ENCODE peak calls at places on chromosomes 16 and 17, in five cellular contexts. X, V, R, C and U are unnamed samples.

GRCh38 chr17:45700171-45701090 is 83.7 kb upstream of the CRHR1 start:
- DNase-seq in X (no peak), V (no peak), R (no peak), C (no peak), U (no peak)

GRCh38 chr16:81035975-81036750 is 521 bp downstream of the ATMIN start:
- DNase-seq in X (no peak), V (no peak), R (peak), C (peak), U (peak)

GRCh38 chr16:11833951-11834695 is 17.2 kb downstream of the RSL1D1 start:
- DNase-seq in X (no peak), V (no peak), R (no peak), C (no peak), U (no peak)

GRCh38 chr16:88377961-88378360 is 4.8 kb upstream of the ZNF469 start:
- DNase-seq in X (no peak), V (no peak), R (no peak), C (no peak), U (no peak)

GRCh38 chr17:13702266-13702665 is 100.5 kb upstream of the HS3ST3A1 start:
- DNase-seq in X (no peak), V (no peak), R (no peak), C (no peak), U (no peak)

GRCh38 chr16:74449470-74449869 is 28.2 kb upstream of the CLEC18B start:
- DNase-seq in X (no peak), V (no peak), R (no peak), C (no peak), U (no peak)

GRCh38 chr17:49742256-49742655 is 21.7 kb downstream of the FAM117A start:
- DNase-seq in X (no peak), V (no peak), R (peak), C (no peak), U (no peak)

GRCh38 chr16:82612263-82612662 is 14.5 kb upstream of the CDH13 start:
- DNase-seq in X (no peak), V (no peak), R (no peak), C (no peak), U (no peak)

GRCh38 chr17:76268015-76268749 is 3.0 kb downstream of the UBALD2 start:
- DNase-seq in X (peak), V (peak), R (peak), C (peak), U (peak)

GRCh38 chr17:80475949-80476876 is at the start of gene NPTX1:
- DNase-seq in X (no peak), V (no peak), R (peak), C (peak), U (no peak)

GRCh38 chr16:75113046-75113491 is 3.5 kb downstream of the LDHD start:
- DNase-seq in X (no peak), V (no peak), R (no peak), C (peak), U (peak)

GRCh38 chr17:67280279-67280678 is 35.3 kb upstream of the HELZ start:
- DNase-seq in X (no peak), V (no peak), R (no peak), C (no peak), U (no peak)

GRCh38 chr17:72008236-72008874 is 112.5 kb upstream of the SOX9 start:
- DNase-seq in X (no peak), V (no peak), R (no peak), C (no peak), U (no peak)

GRCh38 chr16:87411375-87412271 is 19.5 kb downstream of the MAP1LC3B start:
- DNase-seq in X (no peak), V (no peak), R (no peak), C (no peak), U (no peak)

GRCh38 chr16:11446566-11447119 is 101.4 kb downstream of the RMI2 start:
- DNase-seq in X (no peak), V (no peak), R (no peak), C (no peak), U (no peak)

GRCh38 chr17:82255573-82255972 is 17.9 kb downstream of the CSNK1D start:
- DNase-seq in X (no peak), V (no peak), R (no peak), C (no peak), U (no peak)

GRCh38 chr17:65027305-65027704 is 29.2 kb downstream of the GNA13 start:
- DNase-seq in X (peak), V (no peak), R (peak), C (peak), U (peak)

GRCh38 chr17:82489851-82490511 is 29.6 kb upstream of the FOXK2 start:
- DNase-seq in X (no peak), V (no peak), R (no peak), C (peak), U (no peak)

GRCh38 chr16:69311533-69312388 is 611 bp downstream of the VPS4A start:
- DNase-seq in X (peak), V (no peak), R (peak), C (peak), U (peak)

GRCh38 chr16:73369841-73370240 is 321.9 kb upstream of the ZFHX3 start:
- DNase-seq in X (no peak), V (no peak), R (no peak), C (no peak), U (no peak)

GRCh38 chr17:75572713-75573539 is 14.7 kb upstream of the MYO15B start:
- DNase-seq in X (peak), V (no peak), R (no peak), C (no peak), U (no peak)

GRCh38 chr16:55981557-55981956 is 106.4 kb upstream of the CES5A start:
- DNase-seq in X (no peak), V (no peak), R (no peak), C (no peak), U (no peak)

GRCh38 chr17:44137891-44138709 is 3.6 kb upstream of the HROB start:
- DNase-seq in X (no peak), V (peak), R (peak), C (peak), U (no peak)

GRCh38 chr16:85557083-85557975 is 55.8 kb upstream of the GSE1 start:
- DNase-seq in X (peak), V (no peak), R (peak), C (peak), U (peak)

GRCh38 chr17:40871316-40871715 is 4.3 kb upstream of the KRT12 start:
- DNase-seq in X (no peak), V (no peak), R (no peak), C (no peak), U (no peak)

GRCh38 chr17:36546418-36547093 is 1.8 kb downstream of the GGNBP2 start:
- DNase-seq in X (no peak), V (no peak), R (no peak), C (no peak), U (no peak)

GRCh38 chr16:69187387-69187890 is 475 bp downstream of the SNTB2 start:
- DNase-seq in X (peak), V (peak), R (peak), C (peak), U (peak)

GRCh38 chr17:55588446-55588845 is 77.2 kb upstream of the SMIM36 start:
- DNase-seq in X (no peak), V (no peak), R (no peak), C (no peak), U (no peak)

GRCh38 chr17:67157732-67158639 is 87.0 kb downstream of the HELZ start:
- DNase-seq in X (no peak), V (no peak), R (peak), C (peak), U (no peak)

GRCh38 chr16:81723098-81723723 is 55.9 kb upstream of the PLCG2 start:
- DNase-seq in X (peak), V (peak), R (peak), C (peak), U (peak)

GRCh38 chr17:4994081-4994595 is 3.2 kb downstream of the INCA1 start:
- DNase-seq in X (no peak), V (no peak), R (no peak), C (no peak), U (no peak)